ENCODE peak calls at places on chromosomes 3 and 15, in eight cellular contexts. Y is choroid plexus epithelial cell, R is cardiac fibroblast, B is endothelial cell, J is psoas muscle, F is sigmoid colon, H is colonic mucosa, L is PC-3. Z is an unnamed sample.

GRCh38 chr15:40984963-40985362 is 31.7 kb downstream of the CHAC1 start:
- DNase-seq in Y (peak), R (peak), B (no peak), J (no peak), F (no peak), H (no peak), L (no peak), Z (no peak)

GRCh38 chr15:71066983-71067382 is 48.3 kb upstream of the THSD4 start:
- DNase-seq in Y (peak), R (peak), B (no peak), J (no peak), F (no peak), H (no peak), L (no peak), Z (peak)

GRCh38 chr3:99895706-99896441 is 78.2 kb downstream of the CMSS1 start:
- DNase-seq in Y (peak), R (peak), B (no peak), J (no peak), F (no peak), H (no peak), L (peak), Z (peak)

GRCh38 chr3:71026634-71027578 is 556.6 kb downstream of the FOXP1 start:
- DNase-seq in Y (peak), R (no peak), B (no peak), J (no peak), F (no peak), H (no peak), L (peak), Z (no peak)

GRCh38 chr3:10352146-10352911 is 31.4 kb upstream of the SEC13 start:
- DNase-seq in Y (peak), R (peak), B (no peak), J (no peak), F (no peak), H (no peak), L (peak), Z (peak)

GRCh38 chr15:33852094-33852493 is 116.2 kb upstream of the CHRM5 start:
- DNase-seq in Y (peak), R (peak), B (no peak), J (no peak), F (no peak), H (no peak), L (no peak), Z (no peak)

GRCh38 chr3:133380481-133381225 is 19.2 kb upstream of the BFSP2 start:
- DNase-seq in Y (no peak), R (no peak), B (no peak), J (no peak), F (no peak), H (no peak), L (no peak), Z (no peak)

GRCh38 chr3:111325160-111325707 is 216.8 kb upstream of the CD96 start:
- DNase-seq in Y (no peak), R (no peak), B (no peak), J (no peak), F (no peak), H (no peak), L (no peak), Z (no peak)

GRCh38 chr3:86229086-86229774 is 761.7 kb downstream of the VGLL3 start:
- DNase-seq in Y (no peak), R (no peak), B (no peak), J (no peak), F (no peak), H (no peak), L (no peak), Z (no peak)

GRCh38 chr3:188839187-188839695 is 332.5 kb upstream of the TPRG1 start:
- DNase-seq in Y (no peak), R (no peak), B (no peak), J (no peak), F (no peak), H (no peak), L (no peak), Z (no peak)

GRCh38 chr3:120289636-120290035 is 4.6 kb upstream of the GPR156 start:
- DNase-seq in Y (no peak), R (no peak), B (no peak), J (no peak), F (no peak), H (no peak), L (no peak), Z (no peak)

GRCh38 chr3:58085616-58086015 is 77.4 kb downstream of the FLNB start:
- DNase-seq in Y (no peak), R (no peak), B (no peak), J (no peak), F (peak), H (no peak), L (no peak), Z (no peak)

GRCh38 chr3:69161587-69162196 is 39.3 kb upstream of the LMOD3 start:
- DNase-seq in Y (peak), R (peak), B (peak), J (no peak), F (no peak), H (peak), L (peak), Z (peak)

GRCh38 chr3:46662771-46663551 is 30.5 kb downstream of the ALS2CL start:
- DNase-seq in Y (peak), R (peak), B (no peak), J (peak), F (peak), H (peak), L (no peak), Z (no peak)

GRCh38 chr3:97823503-97824004 is 1.7 kb downstream of the CRYBG3 start:
- DNase-seq in Y (no peak), R (peak), B (no peak), J (peak), F (no peak), H (no peak), L (no peak), Z (no peak)

GRCh38 chr15:35182841-35183479 is 97.9 kb upstream of the NANOGP8 start:
- DNase-seq in Y (peak), R (no peak), B (no peak), J (no peak), F (no peak), H (no peak), L (no peak), Z (no peak)
- TF ChIP-seq CTCF in Y (peak), R (no peak), B (no peak), J (no peak), F (no peak), H (no peak), L (no peak), Z (no peak)

GRCh38 chr15:72342385-72342784 is 22.4 kb upstream of the CELF6 start:
- DNase-seq in Y (peak), R (peak), B (peak), J (no peak), F (no peak), H (no peak), L (peak), Z (peak)
- TF ChIP-seq CTCF in Y (peak), R (peak), B (no peak), J (peak), F (no peak), H (no peak), L (peak), Z (peak)

DNA sequence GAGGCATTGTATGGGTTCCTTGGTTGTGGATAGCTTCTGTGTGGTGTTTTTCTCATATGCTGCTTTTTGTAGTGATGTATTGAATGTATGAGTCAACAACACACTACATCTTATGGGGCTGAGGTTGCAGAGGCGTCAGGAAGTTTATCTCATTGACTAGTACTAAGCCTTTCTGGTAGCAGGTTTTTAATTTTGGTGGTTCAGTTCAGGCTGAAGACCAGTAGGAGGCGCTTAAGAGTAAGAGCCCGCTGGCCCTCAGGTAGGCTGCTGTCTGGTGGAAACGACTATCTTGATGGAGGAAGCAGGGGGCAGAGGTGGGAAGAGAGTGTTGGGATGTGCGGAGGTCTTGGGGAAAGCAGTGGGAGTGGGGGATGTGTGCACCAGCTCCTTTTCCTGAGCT is 62.4 kb downstream of the RTP4 start:
- DNase-seq in Y (no peak), R (no peak), B (no peak), J (no peak), F (no peak), H (no peak), L (no peak), Z (no peak)
- TF ChIP-seq CTCF in Y (peak), R (no peak), B (no peak), J (no peak), F (no peak), H (no peak), L (peak), Z (no peak)

GRCh38 chr3:27573780-27574437 is 89.7 kb upstream of the SLC4A7 start:
- DNase-seq in Y (peak), R (peak), B (no peak), J (no peak), F (no peak), H (no peak), L (peak), Z (no peak)
- TF ChIP-seq CTCF in Y (no peak), R (no peak), B (no peak), J (no peak), F (no peak), H (no peak), L (no peak), Z (no peak)

GRCh38 chr3:158103131-158103955 is 2.9 kb downstream of the SHOX2 start:
- DNase-seq in Y (no peak), R (no peak), B (peak), J (peak), F (no peak), H (peak), L (no peak), Z (no peak)

GRCh38 chr3:158103956-158104338 is 2.3 kb downstream of the SHOX2 start:
- DNase-seq in Y (no peak), R (no peak), B (no peak), J (no peak), F (no peak), H (no peak), L (no peak), Z (no peak)

GRCh38 chr3:158102219-158102612 is 4.0 kb downstream of the SHOX2 start:
- DNase-seq in Y (no peak), R (no peak), B (no peak), J (no peak), F (no peak), H (no peak), L (no peak), Z (no peak)

GRCh38 chr3:158101330-158102218 is 4.6 kb downstream of the SHOX2 start:
- DNase-seq in Y (no peak), R (no peak), B (no peak), J (no peak), F (no peak), H (no peak), L (no peak), Z (no peak)

DNA sequence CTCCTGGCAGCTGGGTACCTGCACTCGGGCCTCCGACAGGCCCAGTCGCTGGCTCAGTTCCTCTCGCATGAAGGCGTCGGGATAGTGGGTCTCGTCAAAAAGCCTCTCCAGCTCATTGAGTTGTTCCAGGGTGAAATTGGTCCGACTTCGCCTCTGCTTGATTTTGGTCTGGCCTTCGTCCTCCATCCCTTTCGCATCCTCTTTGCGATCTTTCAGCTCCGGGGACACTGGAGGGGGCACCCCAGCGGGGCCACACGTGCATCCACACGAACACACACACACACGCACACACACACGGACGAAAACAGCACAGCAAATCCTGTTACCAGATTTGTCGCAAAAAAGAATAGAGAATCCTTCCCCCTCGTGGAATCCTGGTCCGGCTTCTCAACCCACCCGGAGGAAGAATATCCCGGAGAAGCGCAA is 3.5 kb downstream of the SHOX2 start:
- DNase-seq in Y (no peak), R (no peak), B (no peak), J (no peak), F (no peak), H (no peak), L (no peak), Z (no peak)
- TF ChIP-seq CTCF in Y (no peak), R (no peak), B (no peak), J (no peak), F (no peak), H (no peak), L (no peak), Z (no peak)

GRCh38 chr15:94375997-94376396 is 144.6 kb downstream of the MCTP2 start:
- DNase-seq in Y (no peak), R (no peak), B (peak), J (no peak), F (no peak), H (no peak), L (no peak), Z (no peak)
- TF ChIP-seq CTCF in Y (no peak), R (no peak), B (no peak), J (peak), F (no peak), H (no peak), L (no peak), Z (no peak)

DNA sequence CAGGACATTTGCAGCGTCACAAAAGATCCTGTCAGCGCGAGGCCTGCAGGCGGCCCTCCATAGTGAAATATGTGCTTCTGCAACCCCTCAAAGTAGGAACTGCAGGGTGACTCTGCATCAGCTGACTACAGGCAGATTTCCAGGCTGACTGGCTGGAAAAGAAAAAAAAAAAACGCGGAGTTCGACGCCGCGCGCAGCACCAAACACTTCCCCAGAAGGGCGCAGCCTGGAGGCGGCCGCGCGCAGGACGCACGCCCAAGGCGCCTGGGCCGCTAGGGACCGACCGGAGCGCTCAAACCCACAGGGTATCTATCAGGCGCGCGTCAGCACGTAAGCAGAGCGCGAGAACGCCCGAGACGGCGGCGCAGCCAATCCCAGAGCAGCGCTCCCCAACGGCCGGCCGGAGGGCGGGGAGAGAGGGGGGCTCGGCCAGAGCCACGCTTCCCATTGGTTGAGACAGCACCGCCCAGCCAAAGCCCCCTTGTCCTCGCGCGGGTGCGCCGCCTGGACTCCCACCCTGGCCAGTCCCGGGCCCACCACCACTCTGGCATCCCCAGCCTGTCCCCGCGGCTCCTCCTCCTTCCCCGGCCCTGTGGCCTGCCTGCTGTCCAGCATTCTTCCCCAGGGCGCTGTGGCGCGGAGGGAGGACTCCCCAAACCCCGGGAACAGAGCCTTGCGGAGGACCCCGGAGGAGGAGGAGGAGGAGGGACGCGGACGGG is 1.0 kb downstream of the BDH1 start:
- DNase-seq in Y (peak), R (peak), B (peak), J (peak), F (peak), H (peak), L (peak), Z (peak)
- TF ChIP-seq CTCF in Y (peak), R (peak), B (no peak), J (peak), F (peak), H (peak), L (peak), Z (peak)

GRCh38 chr15:78299302-78300102 is at the start of gene SKIC8:
- DNase-seq in Y (peak), R (peak), B (peak), J (peak), F (peak), H (peak), L (peak), Z (peak)
- TF ChIP-seq CTCF in Y (no peak), R (no peak), B (no peak), J (no peak), F (no peak), H (no peak), L (no peak), Z (no peak)

Z was measured in MCF 10A.